ENCODE peak calls at places on chromosomes 3 and 15, in five cellular contexts. B, X, N, M and V are unnamed samples.

GRCh38 chr3:150761831-150762661 is 923 bp downstream of the SIAH2 start:
- DNase-seq in B (peak; percentile 91), N (peak; percentile 69), M (peak; percentile 59), X (peak; percentile 65), V (peak; percentile 72)

GRCh38 chr3:170473358-170473757 is 54.7 kb downstream of the CLDN11 start:
- DNase-seq in B (no peak), M (no peak), X (no peak), N (no peak), V (no peak)

GRCh38 chr3:141646760-141647561 is 91.1 kb upstream of the RNF7 start:
- DNase-seq in N (no peak), M (peak; percentile 45), B (peak; percentile 76), X (peak; percentile 80), V (peak; percentile 41)

GRCh38 chr3:160575589-160575988 is 10.2 kb upstream of the KPNA4 start:
- DNase-seq in X (no peak), N (no peak), B (no peak), M (no peak), V (no peak)

GRCh38 chr15:63971427-63971805 is 74.9 kb downstream of the DAPK2 start:
- DNase-seq in X (no peak), M (no peak), B (peak; percentile 76), N (no peak), V (no peak)

GRCh38 chr15:31049682-31050606 is 51.6 kb downstream of the TRPM1 start:
- DNase-seq in M (no peak), B (no peak), N (no peak), X (no peak), V (no peak)

GRCh38 chr3:181880339-181880738 is 168.6 kb downstream of the SOX2 start:
- DNase-seq in N (no peak), X (no peak), B (peak; percentile 3), M (no peak), V (no peak)

GRCh38 chr15:67064607-67065530 is 533 bp upstream of the SMAD3 start:
- DNase-seq in X (peak; percentile 79), M (no peak), B (peak; percentile 89), N (peak; percentile 34), V (peak; percentile 79)

GRCh38 chr3:194265505-194265892 is 85.6 kb downstream of the CPN2 start:
- DNase-seq in M (peak; percentile 93), N (peak; percentile 74), B (peak; percentile 95), X (no peak), V (peak; percentile 84)

DNA sequence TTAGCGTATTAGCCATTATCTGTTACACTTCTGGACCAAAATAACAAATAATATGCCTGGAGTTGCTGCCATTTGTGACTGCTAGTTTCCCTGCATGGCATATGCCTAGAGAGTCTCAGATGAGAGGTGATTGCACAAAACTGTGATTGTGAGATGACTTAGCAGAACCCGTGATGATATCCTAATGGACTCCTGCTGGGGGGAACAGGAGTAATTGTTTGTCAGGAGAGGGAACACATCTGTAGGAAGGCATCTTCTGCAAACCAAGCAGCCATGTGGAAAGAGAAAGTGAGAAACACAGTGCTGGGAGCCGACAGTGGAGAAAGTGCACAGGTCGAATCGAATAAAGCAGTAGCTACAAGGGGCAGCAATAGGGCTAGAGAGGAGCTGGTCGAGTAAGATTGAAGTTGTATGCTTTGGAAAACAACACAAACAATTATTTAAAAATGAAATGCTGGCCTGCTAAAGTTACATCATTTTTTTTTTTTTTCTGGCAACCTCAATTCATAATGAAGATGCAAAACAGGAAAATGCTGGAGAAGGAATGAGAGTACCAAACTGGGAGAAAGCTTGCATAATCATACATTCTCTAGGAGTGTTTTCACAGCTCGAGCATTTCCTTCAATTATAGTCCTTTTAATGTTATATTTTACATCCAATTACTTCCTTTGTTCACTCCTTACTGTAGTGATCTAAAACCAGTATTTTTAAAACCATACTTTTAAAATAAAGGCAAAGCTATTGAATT is 494.3 kb upstream of the AGTR1 start:
- DNase-seq in X (no peak), M (no peak), B (no peak), N (no peak), V (no peak)
- H3K4me3 ChIP-seq in X (no peak overlapping the region), M (no peak overlapping the region), B (no peak overlapping the region), N (no peak overlapping the region), V (no peak overlapping the region)

GRCh38 chr3:16300282-16300681 is 35.3 kb downstream of the OXNAD1 start:
- DNase-seq in N (no peak), X (no peak), M (no peak), B (no peak), V (no peak)

GRCh38 chr3:16302082-16302631 is 37.1 kb downstream of the OXNAD1 start:
- DNase-seq in X (no peak), N (no peak), M (no peak), B (no peak), V (no peak)

GRCh38 chr3:16301490-16301889 is 36.5 kb downstream of the OXNAD1 start:
- DNase-seq in M (no peak), B (no peak), X (no peak), N (no peak), V (no peak)

GRCh38 chr3:16299746-16300145 is 34.7 kb downstream of the OXNAD1 start:
- DNase-seq in M (no peak), N (no peak), B (no peak), X (no peak), V (no peak)

DNA sequence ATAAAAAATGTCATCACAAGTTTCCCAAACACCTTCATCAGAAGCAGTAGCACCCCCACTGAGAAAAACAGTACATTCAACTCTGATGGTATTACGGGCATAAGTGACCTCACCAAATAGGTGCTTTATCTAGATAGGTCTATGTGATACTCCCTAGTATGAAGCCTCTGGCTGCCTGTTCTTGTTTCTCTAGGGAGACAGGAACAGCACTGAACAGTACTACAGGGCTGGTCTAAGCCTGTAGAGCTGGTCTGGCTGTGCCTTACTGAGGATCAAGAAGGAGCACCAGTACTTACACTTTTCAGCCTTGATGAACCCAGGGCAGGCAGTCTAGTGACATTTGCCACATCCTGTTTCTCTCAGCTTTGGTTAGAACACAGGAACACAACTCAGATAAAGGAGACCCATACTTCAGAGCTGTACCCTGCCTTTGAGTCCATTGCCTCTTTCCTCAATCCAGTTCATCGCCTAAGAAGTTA is 35.9 kb downstream of the OXNAD1 start:
- DNase-seq in X (no peak), N (no peak), B (no peak), M (no peak), V (no peak)
- TF ChIP-seq POLR2A in X (no peak), N (no peak), B (no peak), M (no peak), V (no peak)

DNA sequence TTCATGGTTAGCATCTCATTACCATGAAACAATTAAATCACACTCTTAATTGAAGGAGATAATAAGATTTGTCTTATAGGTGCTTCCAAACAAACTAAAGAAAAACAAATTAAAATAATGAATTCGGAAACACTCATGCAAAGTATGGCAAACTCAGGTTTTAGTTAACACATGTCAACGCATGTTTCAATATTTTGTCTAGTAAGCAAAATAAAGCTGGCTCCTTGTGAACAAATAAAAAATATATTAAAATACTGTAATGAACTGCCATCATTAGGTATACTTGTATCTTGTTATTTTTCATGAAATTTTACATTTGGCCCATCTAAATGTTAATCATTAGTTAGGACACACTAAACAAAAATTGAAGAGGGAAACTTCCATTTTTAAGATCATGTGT is 519.2 kb downstream of the MECOM start:
- DNase-seq in M (no peak), B (no peak), X (no peak), N (no peak), V (no peak)
- H3K4me3 ChIP-seq in M (peak overlapping the region; percentile 18), B (no peak overlapping the region), X (no peak overlapping the region), N (no peak overlapping the region), V (no peak overlapping the region)

GRCh38 chr3:142725352-142725739 is 1.5 kb downstream of the TRPC1 start:
- DNase-seq in B (no peak), M (no peak), N (no peak), X (no peak), V (no peak)

GRCh38 chr3:142723665-142723967 is 218 bp upstream of the TRPC1 start:
- DNase-seq in B (no peak), X (no peak), N (no peak), M (no peak), V (no peak)

GRCh38 chr3:142726017-142726416 is 2.2 kb downstream of the TRPC1 start:
- DNase-seq in M (no peak), N (no peak), B (no peak), X (no peak), V (no peak)

GRCh38 chr3:142723968-142724681 is at the start of gene TRPC1:
- DNase-seq in M (peak; percentile 80), B (peak; percentile 93), N (peak; percentile 58), X (peak; percentile 93), V (peak; percentile 59)

GRCh38 chr3:142724682-142725351 is 983 bp downstream of the TRPC1 start:
- DNase-seq in B (peak; percentile 86), X (peak; percentile 78), M (peak; percentile 36), N (peak; percentile 4), V (peak; percentile 8)
- TF ChIP-seq POLR2A in B (no peak), X (no peak), M (no peak), N (no peak), V (no peak)